ENCODE peak calls at places on chromosomes 4 and X, in eight cellular contexts. I is thyroid gland; M is fibroblast of lung; K is left ventricle myocardium inferior; N is MM.1S; X is tibial nerve; O is CD8-positive, alpha-beta T cell; U is cardiac muscle cell. H is an unnamed sample.

GRCh38 chr4:53459548-53459947 is 82.1 kb downstream of the FIP1L1 start:
- DNase-seq in I (no peak), M (peak), K (no peak), N (no peak), X (no peak), O (no peak), U (peak), H (no peak)

GRCh38 chr4:48360285-48360965 is 19.1 kb downstream of the SLAIN2 start:
- DNase-seq in I (no peak), M (peak), K (no peak), N (no peak), X (no peak), O (no peak), U (peak), H (no peak)

GRCh38 chrX:153801646-153802045 is 7.2 kb downstream of the SSR4 start:
- DNase-seq in I (no peak), M (no peak), K (no peak), N (no peak), X (no peak), O (no peak), U (no peak), H (no peak)

GRCh38 chrX:48490661-48491060 is 14.7 kb downstream of the FTSJ1 start:
- DNase-seq in I (no peak), M (no peak), K (no peak), N (no peak), X (no peak), O (no peak), U (no peak), H (no peak)

GRCh38 chrX:118652717-118653116 is 74.7 kb upstream of the IL13RA1 start:
- DNase-seq in I (peak), M (peak), K (no peak), N (no peak), X (no peak), O (no peak), U (peak), H (no peak)

GRCh38 chr4:24988776-24989175 is 42.0 kb downstream of the LGI2 start:
- DNase-seq in I (no peak), M (peak), K (no peak), N (peak), X (no peak), O (no peak), U (peak), H (no peak)

GRCh38 chr4:85964298-85964697 is 395.6 kb downstream of the MAPK10 start:
- DNase-seq in I (no peak), M (peak), K (no peak), N (no peak), X (no peak), O (no peak), U (no peak), H (no peak)

GRCh38 chr4:4504783-4505182 is 37.1 kb downstream of the STX18 start:
- DNase-seq in I (no peak), M (no peak), K (no peak), N (no peak), X (no peak), O (no peak), U (no peak), H (no peak)

GRCh38 chr4:124943145-124943889 is 230.8 kb upstream of the ANKRD50 start:
- DNase-seq in I (no peak), M (peak), K (no peak), N (no peak), X (no peak), O (no peak), U (peak), H (no peak)

GRCh38 chrX:17564689-17565409 is 172.4 kb upstream of the SCML1 start:
- DNase-seq in I (peak), M (peak), K (no peak), N (no peak), X (no peak), O (no peak), U (peak), H (no peak)

GRCh38 chrX:148893395-148893794 is 393.0 kb downstream of the AFF2 start:
- DNase-seq in I (no peak), M (no peak), K (no peak), N (no peak), X (no peak), O (no peak), U (no peak), H (no peak)

GRCh38 chrX:72003811-72004750 is 93.4 kb downstream of the NHSL2 start:
- DNase-seq in I (peak), M (no peak), K (peak), N (no peak), X (peak), O (peak), U (peak), H (no peak)

GRCh38 chr4:5079581-5079980 is 28.3 kb downstream of the STK32B start:
- DNase-seq in I (no peak), M (no peak), K (no peak), N (no peak), X (no peak), O (no peak), U (no peak), H (no peak)

GRCh38 chr4:127856485-127857447 is 23.9 kb upstream of the PLK4 start:
- DNase-seq in I (peak), M (peak), K (no peak), N (no peak), X (no peak), O (no peak), U (peak), H (no peak)

GRCh38 chr4:95549246-95550138 is 719 bp upstream of the UNC5C start:
- DNase-seq in I (peak), M (peak), K (peak), N (no peak), X (peak), O (no peak), U (peak), H (peak)

GRCh38 chr4:38177792-38178665 is 217.8 kb downstream of the PTTG2 start:
- DNase-seq in I (peak), M (peak), K (peak), N (peak), X (peak), O (peak), U (peak), H (no peak)

GRCh38 chr4:6941796-6942195 is 32.2 kb downstream of the TBC1D14 start:
- DNase-seq in I (no peak), M (no peak), K (no peak), N (no peak), X (no peak), O (no peak), U (no peak), H (no peak)

GRCh38 chrX:153061732-153062131 is 5.5 kb downstream of the PNMA3 start:
- DNase-seq in I (no peak), M (peak), K (no peak), N (no peak), X (no peak), O (no peak), U (peak), H (no peak)

GRCh38 chr4:136383126-136383525 is 1149.2 kb downstream of the PCDH18 start:
- DNase-seq in I (no peak), M (no peak), K (no peak), N (no peak), X (no peak), O (no peak), U (no peak), H (no peak)

GRCh38 chr4:93313207-93313606 is 515.3 kb upstream of the ATOH1 start:
- DNase-seq in I (no peak), M (peak), K (no peak), N (no peak), X (no peak), O (no peak), U (peak), H (no peak)

GRCh38 chr4:134201216-134202098 is at the start of gene PABPC4L:
- DNase-seq in I (peak), M (peak), K (peak), N (no peak), X (no peak), O (no peak), U (peak), H (no peak)

GRCh38 chrX:23902419-23902818 is 5.3 kb downstream of the APOO start:
- DNase-seq in I (no peak), M (peak), K (no peak), N (peak), X (no peak), O (no peak), U (peak), H (no peak)

GRCh38 chr4:78667764-78668163 is 108.4 kb upstream of the BMP2K start:
- DNase-seq in I (no peak), M (no peak), K (no peak), N (no peak), X (no peak), O (no peak), U (no peak), H (no peak)

GRCh38 chr4:124768596-124768995 is 56.1 kb upstream of the ANKRD50 start:
- DNase-seq in I (no peak), M (peak), K (no peak), N (no peak), X (no peak), O (no peak), U (peak), H (no peak)

GRCh38 chr4:177080388-177080787 is 229.3 kb upstream of the NEIL3 start:
- DNase-seq in I (no peak), M (no peak), K (no peak), N (peak), X (no peak), O (no peak), U (no peak), H (no peak)

GRCh38 chrX:46247456-46247855 is 297.8 kb downstream of the ZNF674 start:
- DNase-seq in I (no peak), M (no peak), K (no peak), N (no peak), X (no peak), O (no peak), U (no peak), H (no peak)

GRCh38 chrX:94831364-94831763 is 1157.4 kb downstream of the FAM133A start:
- DNase-seq in I (no peak), M (no peak), K (no peak), N (peak), X (no peak), O (no peak), U (peak), H (no peak)
- TF ChIP-seq CTCF in I (peak), M (no peak), K (peak), N (peak), X (no peak), O (no peak), U (peak), H (peak)

GRCh38 chr4:14627038-14627437 is 375.2 kb upstream of the CPEB2 start:
- DNase-seq in I (no peak), M (no peak), K (no peak), N (no peak), X (no peak), O (no peak), U (no peak), H (no peak)

GRCh38 chr4:14620567-14621138 is 381.6 kb upstream of the CPEB2 start:
- DNase-seq in I (no peak), M (no peak), K (no peak), N (no peak), X (no peak), O (no peak), U (no peak), H (no peak)

DNA sequence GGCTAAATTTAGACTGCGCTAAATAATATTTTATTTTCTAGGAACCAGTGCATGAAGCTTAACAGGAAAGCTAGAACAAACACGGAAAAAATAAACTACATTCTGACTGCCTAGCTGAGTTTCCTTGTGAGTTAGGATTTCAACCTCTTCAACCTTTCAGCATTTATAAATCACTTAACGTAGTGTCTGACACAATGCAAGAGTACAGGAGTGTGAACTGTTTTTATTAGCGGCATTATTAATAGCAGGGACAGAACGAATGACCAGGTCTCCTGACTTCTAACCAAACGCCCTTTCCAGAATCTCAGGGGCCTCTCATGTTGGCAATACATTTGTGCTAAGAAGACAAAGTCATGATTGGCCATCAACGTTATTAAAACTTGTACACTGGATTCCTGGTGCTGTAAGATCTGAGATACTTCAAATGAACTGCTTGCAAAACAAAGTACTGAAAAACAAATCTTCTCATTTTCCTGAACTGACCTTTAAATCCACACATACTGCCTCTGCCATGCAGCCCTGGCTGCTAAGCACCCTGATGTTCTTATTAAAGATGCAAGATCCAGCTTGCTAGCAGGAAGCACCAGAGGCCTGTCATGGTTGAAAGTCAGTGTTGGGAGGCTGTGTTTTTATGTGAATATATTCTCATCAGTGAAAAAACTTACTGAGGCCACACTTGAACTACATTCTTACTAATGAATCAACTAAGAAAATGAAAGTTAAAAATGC is 380.4 kb upstream of the CPEB2 start:
- DNase-seq in I (no peak), M (no peak), K (no peak), N (no peak), X (no peak), O (no peak), U (no peak), H (no peak)
- H3K4me3 ChIP-seq in I (peak), M (no peak), K (no peak), N (no peak), X (no peak), O (no peak), U (no peak), H (no peak)

GRCh38 chrX:44544036-44544435 is 1.4 kb upstream of the FUNDC1 start:
- DNase-seq in I (no peak), M (no peak), K (no peak), N (no peak), X (no peak), O (no peak), U (no peak), H (no peak)

GRCh38 chrX:44542567-44543325 is at the start of gene FUNDC1:
- DNase-seq in I (peak), M (peak), K (peak), N (peak), X (peak), O (peak), U (peak), H (peak)
- TF ChIP-seq CTCF in I (peak), M (peak), K (peak), N (peak), X (peak), O (peak), U (peak), H (peak)

GRCh38 chrX:10591363-10592036 is 28.9 kb downstream of the MID1 start:
- DNase-seq in I (no peak), M (no peak), K (no peak), N (no peak), X (no peak), O (no peak), U (no peak), H (no peak)
- H3K4me3 ChIP-seq in I (no peak), M (no peak), K (no peak), N (no peak), X (no peak), O (no peak), U (no peak), H (no peak)

GRCh38 chrX:53246231-53246630 is 21.2 kb upstream of the KDM5C start:
- DNase-seq in I (no peak), M (no peak), K (no peak), N (no peak), X (no peak), O (no peak), U (no peak), H (no peak)

GRCh38 chrX:53247928-53248327 is 22.9 kb upstream of the KDM5C start:
- DNase-seq in I (no peak), M (no peak), K (no peak), N (no peak), X (no peak), O (no peak), U (no peak), H (no peak)

GRCh38 chrX:53251307-53251706 is 26.3 kb upstream of the KDM5C start:
- DNase-seq in I (no peak), M (peak), K (no peak), N (no peak), X (no peak), O (no peak), U (peak), H (no peak)

GRCh38 chrX:53250556-53250955 is 25.5 kb upstream of the KDM5C start:
- DNase-seq in I (no peak), M (no peak), K (no peak), N (no peak), X (no peak), O (no peak), U (no peak), H (no peak)

GRCh38 chrX:53249387-53250042 is 24.5 kb upstream of the KDM5C start:
- DNase-seq in I (no peak), M (no peak), K (no peak), N (no peak), X (no peak), O (no peak), U (peak), H (no peak)
- TF ChIP-seq CTCF in I (no peak), M (no peak), K (no peak), N (no peak), X (no peak), O (no peak), U (no peak), H (no peak)

GRCh38 chr4:184062769-184063168 is 154.9 kb downstream of the ENPP6 start:
- DNase-seq in I (no peak), M (no peak), K (no peak), N (no peak), X (no peak), O (no peak), U (no peak), H (no peak)

GRCh38 chr4:184064877-184065276 is 152.8 kb downstream of the ENPP6 start:
- DNase-seq in I (no peak), M (no peak), K (no peak), N (no peak), X (no peak), O (no peak), U (no peak), H (no peak)

GRCh38 chr4:184061582-184061981 is 156.1 kb downstream of the ENPP6 start:
- DNase-seq in I (no peak), M (no peak), K (no peak), N (no peak), X (no peak), O (no peak), U (no peak), H (no peak)

GRCh38 chr4:184067931-184068554 is 149.6 kb downstream of the ENPP6 start:
- DNase-seq in I (no peak), M (no peak), K (no peak), N (no peak), X (no peak), O (no peak), U (no peak), H (no peak)

GRCh38 chr4:184066584-184067300 is 150.9 kb downstream of the ENPP6 start:
- DNase-seq in I (no peak), M (peak), K (no peak), N (no peak), X (no peak), O (no peak), U (no peak), H (no peak)
- H3K4me3 ChIP-seq in I (no peak), M (no peak), K (no peak), N (no peak), X (no peak), O (no peak), U (no peak), H (no peak)

DNA sequence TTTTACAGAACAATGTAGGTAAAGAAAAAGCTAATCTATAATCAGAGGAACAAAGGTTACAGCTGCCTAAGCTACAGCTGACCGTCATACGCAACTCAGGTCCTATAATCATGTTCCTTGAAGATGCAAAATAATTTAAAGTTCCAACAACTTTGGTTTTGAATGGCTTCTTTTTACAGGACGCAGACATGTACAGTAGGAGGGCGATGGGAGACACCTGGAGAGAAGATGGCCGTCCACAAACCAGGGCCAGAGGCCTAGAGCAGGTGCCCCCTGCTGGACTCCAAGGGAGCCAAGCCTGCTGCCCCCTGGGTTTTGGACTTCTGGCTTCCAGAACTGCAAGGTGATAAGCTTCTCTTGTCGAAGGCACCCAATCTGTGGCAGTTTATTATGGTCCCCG is 10.6 kb downstream of the HGFAC start:
- DNase-seq in I (no peak), M (no peak), K (peak), N (no peak), X (no peak), O (no peak), U (peak), H (no peak)
- TF ChIP-seq CTCF in I (no peak), M (peak), K (peak), N (peak), X (no peak), O (no peak), U (peak), H (peak)

DNA sequence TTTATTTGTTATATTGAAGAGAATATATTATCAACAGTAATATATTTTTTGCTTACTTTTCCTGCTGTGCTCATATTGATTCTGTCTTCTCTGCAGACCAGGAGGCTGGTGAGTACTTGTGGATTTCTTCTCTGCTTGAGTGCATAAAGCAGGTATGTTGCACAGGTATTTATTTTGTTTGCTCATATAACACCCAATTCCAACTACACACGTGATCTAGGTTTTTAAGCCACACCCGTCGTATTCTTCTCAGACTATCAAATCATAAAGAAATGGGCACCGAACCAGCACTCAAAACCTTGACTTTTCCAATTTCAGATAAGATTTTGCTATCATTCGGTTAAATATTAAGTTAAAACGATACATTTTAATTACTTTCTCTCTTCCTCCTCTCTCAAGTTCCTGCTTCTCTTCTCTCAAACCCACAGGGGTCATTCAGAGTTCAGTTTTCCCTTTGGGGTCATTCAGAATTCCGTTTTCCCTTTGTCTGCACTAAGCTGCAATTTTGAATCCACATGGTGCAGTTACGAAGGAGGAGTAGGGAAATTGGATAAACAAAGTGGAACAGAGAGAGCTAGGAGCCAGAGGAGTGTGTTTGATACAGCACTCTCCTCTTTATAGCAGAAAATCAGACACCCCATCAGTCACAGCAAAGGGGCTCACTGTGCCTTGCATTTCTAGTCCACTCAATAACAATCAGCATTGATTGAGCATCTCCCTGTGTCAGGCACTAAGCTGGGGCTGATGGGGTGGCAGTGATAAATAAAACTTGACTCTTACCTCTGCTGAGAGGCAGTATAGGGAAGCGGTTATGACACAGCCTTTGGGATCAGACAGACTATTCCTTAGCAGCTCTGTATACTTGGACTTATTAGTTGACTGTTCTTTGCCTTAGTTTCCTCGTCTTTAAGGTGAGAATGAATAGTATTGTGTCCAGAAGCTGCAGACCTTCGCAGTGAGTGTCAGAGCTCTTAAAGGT is at the start of gene ADH1C:
- DNase-seq in I (no peak), M (peak), K (no peak), N (no peak), X (no peak), O (no peak), U (peak), H (no peak)
- H3K4me3 ChIP-seq in I (no peak), M (no peak), K (peak), N (no peak), X (peak), O (no peak), U (no peak), H (no peak)

GRCh38 chrX:100512471-100512870 is 72.3 kb upstream of the TNMD start:
- DNase-seq in I (no peak), M (peak), K (no peak), N (no peak), X (no peak), O (no peak), U (peak), H (no peak)
- TF ChIP-seq CTCF in I (peak), M (peak), K (peak), N (peak), X (peak), O (peak), U (peak), H (peak)

H was measured in GM12864.